ENCODE peak calls at places on chromosomes 1 and 21, in seven cellular contexts. X is ovary, H is A549, N is esophagus muscularis mucosa, D is upper lobe of left lung, A is tibial nerve, W is GM12878. P is an unnamed sample.

GRCh38 chr1:179229214-179230140 is at the start of gene ABL2:
- DNase-seq in X (peak; percentile 72), H (peak; percentile 70), N (no peak), D (peak; percentile 91), A (peak; percentile 17), W (no peak), P (peak; percentile 47)

GRCh38 chr1:17979815-17980214 is 127.8 kb upstream of the IGSF21 start:
- DNase-seq in X (no peak), H (no peak), N (no peak), D (no peak), A (no peak), W (no peak), P (no peak)

GRCh38 chr1:79811173-79811572 is 804.6 kb upstream of the ADGRL4 start:
- DNase-seq in X (no peak), H (no peak), N (no peak), D (no peak), A (no peak), W (no peak), P (no peak)

GRCh38 chr1:45913183-45913924 is 109.9 kb downstream of the MAST2 start:
- DNase-seq in X (peak; percentile 68), H (no peak), N (no peak), D (no peak), A (peak; percentile 5), W (no peak), P (peak; percentile 79)

GRCh38 chr1:79549191-79549590 is 542.7 kb upstream of the ADGRL4 start:
- DNase-seq in X (no peak), H (no peak), N (no peak), D (no peak), A (no peak), W (no peak), P (no peak)

GRCh38 chr1:32349211-32349708 is 13.0 kb downstream of the FAM229A start:
- DNase-seq in X (no peak), H (no peak), N (no peak), D (no peak), A (no peak), W (no peak), P (peak; percentile 25)

GRCh38 chr21:46550511-46550941 is 54.4 kb downstream of the S100B start:
- DNase-seq in X (no peak), H (no peak), N (peak; percentile 91), D (no peak), A (no peak), W (no peak), P (no peak)

GRCh38 chr1:182217967-182218366 is 156.5 kb upstream of the ZNF648 start:
- DNase-seq in X (no peak), H (no peak), N (no peak), D (no peak), A (no peak), W (no peak), P (no peak)

GRCh38 chr21:44415073-44416025 is 40.0 kb upstream of the LRRC3 start:
- DNase-seq in X (peak; percentile 2), H (no peak), N (no peak), D (no peak), A (no peak), W (no peak), P (no peak)

GRCh38 chr1:36807262-36807661 is 227.1 kb downstream of the GRIK3 start:
- DNase-seq in X (no peak), H (no peak), N (no peak), D (no peak), A (no peak), W (no peak), P (no peak)
- H3K4me1 ChIP-seq in X (no peaks in the 10 kb centered on the region), H (no peaks in the 10 kb centered on the region), N (no peaks in the 10 kb centered on the region), D (no peaks in the 10 kb centered on the region), A (no peaks in the 10 kb centered on the region), W (no peaks in the 10 kb centered on the region), P (no peaks in the 10 kb centered on the region)

DNA sequence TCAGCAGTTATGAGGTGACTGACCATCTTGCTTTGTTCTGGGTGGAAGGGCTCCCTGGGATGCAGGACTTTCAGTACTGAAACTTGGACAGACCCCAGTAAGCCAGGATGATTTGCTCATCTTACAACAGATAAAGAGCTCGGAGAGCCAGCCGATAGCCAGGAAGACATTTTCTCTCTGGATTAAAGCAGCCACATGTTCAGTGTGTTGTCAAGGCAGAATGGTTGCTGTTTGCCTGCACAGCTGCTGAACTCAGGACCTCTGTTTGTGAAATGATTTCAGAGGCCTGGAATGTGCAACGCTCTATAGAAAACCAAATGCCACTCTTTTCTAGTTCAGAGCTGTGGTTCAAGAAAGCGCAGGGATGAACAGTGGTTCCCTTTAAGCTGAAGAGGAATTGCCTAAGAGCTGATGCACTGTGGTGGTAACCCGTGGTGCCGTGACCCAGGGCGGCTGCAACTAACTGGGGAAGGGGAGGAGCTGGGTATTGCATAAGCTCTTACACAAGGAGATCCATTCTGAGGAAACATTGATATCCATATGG is 40.7 kb downstream of the CASQ2 start:
- DNase-seq in X (peak; percentile 67), H (no peak), N (no peak), D (no peak), A (peak; percentile 79), W (no peak), P (peak; percentile 53)
- TF ChIP-seq EP300 in X (no peak), H (no peak), N (no peak), D (no peak), A (peak; percentile 96), W (no peak), P (no peak)

GRCh38 chr1:36400825-36401601 is 3.3 kb upstream of the LSM10 start:
- DNase-seq in X (peak; percentile 52), H (no peak), N (peak; percentile 96), D (peak; percentile 92), A (peak; percentile 47), W (no peak), P (peak; percentile 81)
- TF ChIP-seq POLR2A in X (no peak), H (no peak), N (peak; percentile 14), D (peak; percentile 42), A (no peak), W (peak; percentile 73), P (peak; percentile 30)

DNA sequence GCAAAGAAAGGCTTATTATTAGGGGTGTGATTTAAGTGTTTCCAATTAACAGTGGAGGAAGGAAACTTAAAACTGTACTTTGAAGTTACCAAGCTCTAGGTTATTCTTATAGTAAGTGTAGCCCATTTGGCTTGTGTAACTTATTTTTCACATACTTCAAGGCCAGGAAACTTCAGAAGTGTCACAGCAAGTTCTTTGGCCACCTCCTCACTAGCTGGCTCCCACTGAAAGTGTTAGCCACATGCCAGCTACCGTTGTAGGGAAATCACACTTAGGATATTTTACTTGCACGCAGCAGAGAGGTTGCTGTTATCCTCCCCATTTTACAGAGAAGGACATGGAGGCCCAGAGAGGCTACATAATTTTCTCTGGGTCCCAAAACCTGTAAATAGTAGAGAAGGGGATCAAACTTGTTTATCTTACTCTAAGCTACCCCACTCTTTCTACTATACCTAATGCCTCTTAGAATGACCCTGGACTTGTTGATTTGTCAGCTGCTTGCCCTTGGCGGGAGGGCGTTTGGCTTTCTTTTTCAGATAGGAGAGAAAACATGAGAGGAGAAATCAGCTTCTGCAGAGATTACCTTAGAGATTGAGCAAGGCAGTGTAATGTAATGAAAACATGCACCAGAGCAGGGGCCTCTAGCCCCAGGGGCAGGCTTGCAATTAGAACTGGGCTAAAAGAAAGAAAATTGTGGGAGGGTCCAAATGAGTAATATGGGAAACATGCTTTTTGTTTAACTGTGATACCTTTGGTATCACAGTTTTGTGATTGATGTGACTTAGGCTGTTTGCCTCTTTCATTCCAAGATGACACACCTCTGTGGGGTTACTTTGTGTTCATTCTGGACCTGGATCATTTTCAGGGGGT is 89.5 kb downstream of the PBX1 start:
- DNase-seq in X (no peak), H (no peak), N (no peak), D (no peak), A (no peak), W (no peak), P (no peak)
- H3K4me1 ChIP-seq in X (peaks cover 36% of the 10 kb centered on the region), H (peaks cover 100% of the 10 kb centered on the region), N (peaks cover 96% of the 10 kb centered on the region), D (peaks cover 9% of the 10 kb centered on the region), A (no peaks in the 10 kb centered on the region), W (no peaks in the 10 kb centered on the region), P (peaks cover 52% of the 10 kb centered on the region)

GRCh38 chr1:204885790-204886189 is 15.1 kb downstream of the NFASC start:
- DNase-seq in X (no peak), H (no peak), N (no peak), D (no peak), A (peak; percentile 22), W (no peak), P (no peak)
- TF ChIP-seq EP300 in X (no peak), H (no peak), N (peak; percentile 9), D (no peak), A (peak; percentile 63), W (no peak), P (no peak)

DNA sequence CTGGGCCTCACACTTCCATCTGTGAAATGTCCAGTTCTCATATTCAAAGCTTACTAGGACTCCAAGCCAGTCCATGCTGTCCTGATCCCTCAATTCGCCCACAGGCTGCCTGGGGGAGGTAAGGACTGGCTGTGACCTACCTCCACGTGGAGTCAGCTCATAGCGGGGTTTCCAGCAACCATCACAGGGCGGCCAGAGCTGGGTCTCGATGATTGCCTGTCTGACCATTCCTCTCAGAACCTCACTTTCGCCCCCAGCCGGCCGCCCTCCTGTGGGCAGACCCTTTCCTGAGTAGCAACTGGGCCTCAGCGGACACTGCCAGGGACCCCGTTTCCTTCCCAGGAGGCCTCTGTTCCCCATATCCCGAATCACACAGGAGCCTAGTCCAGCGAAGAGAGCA is 3.4 kb upstream of the RUNX3 start:
- DNase-seq in X (no peak), H (no peak), N (no peak), D (no peak), A (no peak), W (no peak), P (no peak)
- TF ChIP-seq POLR2A in X (no peak), H (no peak), N (no peak), D (no peak), A (no peak), W (no peak), P (no peak)

GRCh38 chr1:160607051-160608032 is 28.0 kb upstream of the CD84 start:
- DNase-seq in X (no peak), H (peak; percentile 58), N (no peak), D (no peak), A (peak; percentile 36), W (peak; percentile 90), P (peak; percentile 55)

GRCh38 chr1:160610584-160611242 is 31.4 kb upstream of the CD84 start:
- DNase-seq in X (no peak), H (no peak), N (no peak), D (no peak), A (no peak), W (no peak), P (no peak)

GRCh38 chr1:160608057-160608456 is 28.8 kb upstream of the CD84 start:
- DNase-seq in X (no peak), H (no peak), N (no peak), D (no peak), A (no peak), W (no peak), P (no peak)

GRCh38 chr1:160608514-160608913 is 29.2 kb upstream of the CD84 start:
- DNase-seq in X (no peak), H (no peak), N (no peak), D (no peak), A (no peak), W (no peak), P (no peak)

DNA sequence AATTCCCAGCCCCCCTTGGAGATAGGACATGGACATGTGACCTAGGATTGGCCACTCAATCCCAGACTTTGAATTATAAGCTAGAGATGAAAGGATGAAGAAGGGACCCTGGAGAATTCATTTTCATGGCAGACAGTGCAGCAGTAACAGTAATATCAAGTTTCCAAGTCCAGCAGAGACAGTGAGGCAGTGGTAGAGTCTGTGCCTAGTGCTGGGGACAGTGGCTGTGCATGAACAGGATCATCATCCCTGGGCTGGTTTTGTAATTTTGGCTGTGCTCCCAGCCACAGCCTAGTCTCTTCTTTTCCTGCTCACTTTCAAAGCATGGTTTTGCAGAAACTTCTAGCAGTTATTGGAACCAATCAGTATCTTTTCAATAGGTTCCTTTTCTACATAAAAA is 29.6 kb upstream of the CD84 start:
- DNase-seq in X (no peak), H (no peak), N (no peak), D (no peak), A (no peak), W (no peak), P (no peak)
- H3K4me1 ChIP-seq in X (no peaks in the 10 kb centered on the region), H (no peaks in the 10 kb centered on the region), N (no peaks in the 10 kb centered on the region), D (no peaks in the 10 kb centered on the region), A (no peaks in the 10 kb centered on the region), W (peaks cover 30% of the 10 kb centered on the region), P (no peaks in the 10 kb centered on the region)